ENCODE peak calls at places on chromosomes 5 and 9, in four cellular contexts. Y, V, A and M are unnamed samples.

GRCh38 chr9:8610256-8610655 is 810.7 kb upstream of the DMAC1 start:
- DNase-seq in A (no peak), Y (no peak), V (no peak), M (no peak)

GRCh38 chr9:98450486-98450885 is 195.0 kb upstream of the TBC1D2 start:
- DNase-seq in Y (no peak), A (no peak), V (no peak), M (no peak)

GRCh38 chr9:2229109-2229733 is 214.1 kb downstream of the SMARCA2 start:
- DNase-seq in V (peak), A (no peak), Y (no peak), M (no peak)

GRCh38 chr5:163696270-163696887 is 191.0 kb downstream of the MAT2B start:
- DNase-seq in A (no peak), V (no peak), Y (peak), M (no peak)

GRCh38 chr5:6792376-6792775 is 79.1 kb downstream of the TENT4A start:
- DNase-seq in Y (no peak), A (no peak), V (no peak), M (no peak)

GRCh38 chr5:3658929-3659328 is 63.3 kb downstream of the IRX1 start:
- DNase-seq in V (no peak), Y (no peak), A (no peak), M (no peak)

GRCh38 chr5:91352831-91353695 is 30.1 kb downstream of the ARRDC3 start:
- DNase-seq in Y (no peak), A (no peak), V (no peak), M (no peak)

GRCh38 chr9:22005700-22006605 is 3.2 kb downstream of the CDKN2B start:
- DNase-seq in A (no peak), V (no peak), Y (no peak), M (no peak)